ENCODE peak calls at places on chromosomes 13 and 19, in seven cellular contexts. One of them, this sample, is unnamed.

GRCh38 chr19:50322931-50323781 is 6.0 kb downstream of the KCNC3 start:
- DNase-seq in thoracic aorta: no peak
- DNase-seq in upper lobe of left lung: peak; percentile 79
- DNase-seq in breast epithelium: no peak
- DNase-seq in adrenal gland: no peak
- DNase-seq in cardiac muscle cell: no peak
- DNase-seq in PC-3: no peak
- DNase-seq in this sample: no peak

GRCh38 chr19:850221-850978 is 1.7 kb upstream of the ELANE start:
- DNase-seq in thoracic aorta: peak; percentile 61
- DNase-seq in upper lobe of left lung: peak; percentile 92
- DNase-seq in breast epithelium: peak; percentile 92
- DNase-seq in adrenal gland: peak; percentile 96
- DNase-seq in cardiac muscle cell: peak; percentile 100
- DNase-seq in PC-3: peak; percentile 57
- DNase-seq in this sample: peak; percentile 42

GRCh38 chr13:89053418-89053817 is 1382.2 kb downstream of the SLITRK5 start:
- DNase-seq in thoracic aorta: no peak
- DNase-seq in upper lobe of left lung: no peak
- DNase-seq in breast epithelium: no peak
- DNase-seq in adrenal gland: no peak
- DNase-seq in cardiac muscle cell: no peak
- DNase-seq in PC-3: no peak
- DNase-seq in this sample: no peak

GRCh38 chr19:49361438-49362047 is 673 bp downstream of the TEAD2 start:
- DNase-seq in thoracic aorta: no peak
- DNase-seq in upper lobe of left lung: peak; percentile 94
- DNase-seq in breast epithelium: peak; percentile 86
- DNase-seq in adrenal gland: peak; percentile 71
- DNase-seq in cardiac muscle cell: peak; percentile 91
- DNase-seq in PC-3: peak; percentile 80
- DNase-seq in this sample: peak; percentile 67

GRCh38 chr13:99228737-99229691 is 28.4 kb downstream of the UBAC2 start:
- DNase-seq in thoracic aorta: no peak
- DNase-seq in upper lobe of left lung: no peak
- DNase-seq in breast epithelium: no peak
- DNase-seq in adrenal gland: no peak
- DNase-seq in cardiac muscle cell: no peak
- DNase-seq in PC-3: peak; percentile 78
- DNase-seq in this sample: no peak

GRCh38 chr19:5075603-5076002 is 106.7 kb downstream of the KDM4B start:
- DNase-seq in thoracic aorta: no peak
- DNase-seq in upper lobe of left lung: peak; percentile 50
- DNase-seq in breast epithelium: no peak
- DNase-seq in adrenal gland: no peak
- DNase-seq in cardiac muscle cell: no peak
- DNase-seq in PC-3: no peak
- DNase-seq in this sample: no peak

GRCh38 chr13:37627428-37627827 is 28.9 kb upstream of the POSTN start:
- DNase-seq in thoracic aorta: no peak
- DNase-seq in upper lobe of left lung: no peak
- DNase-seq in breast epithelium: no peak
- DNase-seq in adrenal gland: no peak
- DNase-seq in cardiac muscle cell: no peak
- DNase-seq in PC-3: no peak
- DNase-seq in this sample: no peak

GRCh38 chr19:49497047-49497789 is 984 bp downstream of the RPS11 start:
- DNase-seq in thoracic aorta: no peak
- DNase-seq in upper lobe of left lung: no peak
- DNase-seq in breast epithelium: no peak
- DNase-seq in adrenal gland: peak; percentile 77
- DNase-seq in cardiac muscle cell: peak; percentile 63
- DNase-seq in PC-3: peak; percentile 65
- DNase-seq in this sample: peak; percentile 78

GRCh38 chr13:80149757-80150156 is 191.2 kb downstream of the SPRY2 start:
- DNase-seq in thoracic aorta: no peak
- DNase-seq in upper lobe of left lung: no peak
- DNase-seq in breast epithelium: no peak
- DNase-seq in adrenal gland: no peak
- DNase-seq in cardiac muscle cell: no peak
- DNase-seq in PC-3: no peak
- DNase-seq in this sample: no peak

GRCh38 chr19:45608948-45609347 is 6.9 kb upstream of the GPR4 start:
- DNase-seq in thoracic aorta: no peak
- DNase-seq in upper lobe of left lung: no peak
- DNase-seq in breast epithelium: no peak
- DNase-seq in adrenal gland: no peak
- DNase-seq in cardiac muscle cell: no peak
- DNase-seq in PC-3: no peak
- DNase-seq in this sample: no peak

GRCh38 chr19:45601524-45602522 is at the start of gene GPR4:
- DNase-seq in thoracic aorta: no peak
- DNase-seq in upper lobe of left lung: peak; percentile 85
- DNase-seq in breast epithelium: no peak
- DNase-seq in adrenal gland: no peak
- DNase-seq in cardiac muscle cell: peak; percentile 54
- DNase-seq in PC-3: peak; percentile 6
- DNase-seq in this sample: no peak

DNA sequence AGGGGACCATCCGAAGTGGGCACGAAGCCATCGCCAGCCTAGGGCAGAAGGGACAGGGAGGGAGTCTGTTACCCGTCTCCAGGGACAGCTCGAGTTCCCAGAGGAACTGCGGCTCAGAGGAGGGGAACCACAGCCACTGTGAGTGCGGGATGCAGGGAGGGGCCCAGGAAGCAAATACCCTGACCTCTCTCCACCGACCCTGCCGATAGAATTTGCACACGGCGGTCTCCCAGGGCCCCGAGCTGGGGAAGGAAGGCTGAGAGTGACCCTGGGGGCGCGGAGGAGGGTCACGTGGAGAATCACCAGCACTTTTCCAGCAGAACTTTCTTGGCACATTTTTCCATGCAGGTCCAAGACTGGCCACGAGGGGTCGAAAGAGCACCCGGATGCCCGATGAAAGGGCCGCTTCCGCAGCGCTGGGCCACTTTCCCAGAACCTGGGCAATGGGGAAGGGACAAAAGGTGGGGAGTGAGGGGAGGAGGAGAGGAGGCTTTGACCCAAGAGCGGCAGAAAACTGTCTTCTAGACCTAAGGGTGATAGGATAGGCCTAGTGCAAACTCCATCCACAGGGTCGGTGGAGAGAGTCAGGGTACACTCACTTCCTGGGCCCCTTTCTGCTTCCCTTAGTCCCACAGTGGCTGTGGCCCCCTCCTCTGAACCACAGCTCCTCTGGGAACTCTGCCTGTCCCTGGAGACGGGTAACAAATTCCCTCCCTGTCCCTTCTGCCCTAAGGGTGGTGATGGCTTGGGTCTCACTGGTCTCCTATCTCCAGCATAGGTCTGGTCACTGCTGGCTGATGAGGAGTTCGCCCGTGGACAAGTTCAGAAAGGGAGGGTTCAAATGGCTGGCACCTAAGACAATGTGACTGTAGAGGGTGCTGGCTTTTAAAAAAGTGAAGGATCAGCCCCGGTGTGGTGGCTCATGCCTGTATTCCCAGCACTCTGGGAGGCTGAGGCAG is 5.3 kb upstream of the GPR4 start:
- DNase-seq in thoracic aorta: no peak
- DNase-seq in upper lobe of left lung: no peak
- DNase-seq in breast epithelium: peak; percentile 72
- DNase-seq in adrenal gland: peak; percentile 82
- DNase-seq in cardiac muscle cell: peak; percentile 80
- DNase-seq in PC-3: peak; percentile 76
- DNase-seq in this sample: peak; percentile 46
- H3K27ac ChIP-seq in thoracic aorta: no peak overlapping the region
- H3K27ac ChIP-seq in upper lobe of left lung: peak overlapping the region; percentile 34
- H3K27ac ChIP-seq in breast epithelium: peak overlapping the region; percentile 59
- H3K27ac ChIP-seq in adrenal gland: peak overlapping the region; percentile 24
- H3K27ac ChIP-seq in cardiac muscle cell: no peak overlapping the region
- H3K27ac ChIP-seq in PC-3: peak overlapping the region; percentile 11
- H3K27ac ChIP-seq in this sample: no peak overlapping the region

DNA sequence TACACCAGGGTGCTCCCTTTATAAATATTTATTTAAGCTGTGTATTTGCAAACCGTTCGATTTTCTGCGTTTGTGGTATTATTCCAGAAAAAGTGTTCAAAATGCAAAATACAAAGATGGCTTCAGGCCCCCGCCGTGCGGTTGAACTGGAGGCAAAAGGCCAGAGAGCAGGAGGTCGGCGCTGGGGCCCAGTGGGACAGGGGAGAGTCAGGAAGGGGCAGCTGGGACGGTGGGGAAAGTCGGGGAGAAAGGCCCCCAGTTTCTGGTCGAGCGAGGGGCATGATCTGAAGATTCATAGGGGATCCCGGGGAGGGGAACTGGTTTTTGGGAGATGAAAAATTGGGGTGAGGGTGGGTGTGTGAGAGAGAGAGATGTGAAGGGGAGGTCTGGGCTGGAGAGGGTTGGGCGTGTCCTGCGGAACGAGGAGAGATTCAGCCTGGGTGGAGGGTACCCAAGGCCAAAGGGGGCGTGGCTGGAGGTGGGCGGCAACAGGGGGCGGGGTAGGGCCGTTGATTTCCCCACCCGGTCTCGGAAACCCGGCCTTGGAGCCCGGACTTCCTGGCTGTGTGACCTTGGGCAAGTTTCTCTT is 678 bp downstream of the ISOC2 start:
- DNase-seq in thoracic aorta: peak; percentile 42
- DNase-seq in upper lobe of left lung: peak; percentile 93
- DNase-seq in breast epithelium: peak; percentile 82
- DNase-seq in adrenal gland: peak; percentile 91
- DNase-seq in cardiac muscle cell: peak; percentile 96
- DNase-seq in PC-3: peak; percentile 76
- DNase-seq in this sample: peak; percentile 83
- H3K4me1 ChIP-seq in thoracic aorta: peaks cover 20% of the 10 kb centered on the region
- H3K4me1 ChIP-seq in upper lobe of left lung: peaks cover 27% of the 10 kb centered on the region
- H3K4me1 ChIP-seq in breast epithelium: no peaks in the 10 kb centered on the region
- H3K4me1 ChIP-seq in adrenal gland: peaks cover 10% of the 10 kb centered on the region
- H3K4me1 ChIP-seq in cardiac muscle cell: no peaks in the 10 kb centered on the region
- H3K4me1 ChIP-seq in PC-3: peaks cover 13% of the 10 kb centered on the region
- H3K4me1 ChIP-seq in this sample: no peaks in the 10 kb centered on the region

GRCh38 chr19:41940443-41941409 is 12.5 kb upstream of the ERFL start:
- DNase-seq in thoracic aorta: no peak
- DNase-seq in upper lobe of left lung: peak; percentile 83
- DNase-seq in breast epithelium: no peak
- DNase-seq in adrenal gland: no peak
- DNase-seq in cardiac muscle cell: no peak
- DNase-seq in PC-3: no peak
- DNase-seq in this sample: no peak
- TF ChIP-seq CTCF in thoracic aorta: no peak
- TF ChIP-seq CTCF in upper lobe of left lung: no peak
- TF ChIP-seq CTCF in breast epithelium: no peak
- TF ChIP-seq CTCF in adrenal gland: no peak
- TF ChIP-seq CTCF in cardiac muscle cell: no peak
- TF ChIP-seq CTCF in PC-3: no peak
- TF ChIP-seq CTCF in this sample: no peak

GRCh38 chr19:37928527-37929286 is 21.7 kb downstream of the SIPA1L3 start:
- DNase-seq in thoracic aorta: no peak
- DNase-seq in upper lobe of left lung: peak; percentile 34
- DNase-seq in breast epithelium: no peak
- DNase-seq in adrenal gland: no peak
- DNase-seq in cardiac muscle cell: no peak
- DNase-seq in PC-3: no peak
- DNase-seq in this sample: peak; percentile 73
- H3K27ac ChIP-seq in thoracic aorta: no peak overlapping the region
- H3K27ac ChIP-seq in upper lobe of left lung: no peak overlapping the region
- H3K27ac ChIP-seq in breast epithelium: no peak overlapping the region
- H3K27ac ChIP-seq in adrenal gland: no peak overlapping the region
- H3K27ac ChIP-seq in cardiac muscle cell: no peak overlapping the region
- H3K27ac ChIP-seq in PC-3: no peak overlapping the region
- H3K27ac ChIP-seq in this sample: peak overlapping the region; percentile 82

GRCh38 chr13:113816248-113816924 is 47.5 kb downstream of the GAS6 start:
- DNase-seq in thoracic aorta: no peak
- DNase-seq in upper lobe of left lung: peak; percentile 67
- DNase-seq in breast epithelium: no peak
- DNase-seq in adrenal gland: no peak
- DNase-seq in cardiac muscle cell: no peak
- DNase-seq in PC-3: peak; percentile 37
- DNase-seq in this sample: no peak
- H3K4me1 ChIP-seq in thoracic aorta: peaks cover 61% of the 10 kb centered on the region
- H3K4me1 ChIP-seq in upper lobe of left lung: peaks cover 82% of the 10 kb centered on the region
- H3K4me1 ChIP-seq in breast epithelium: peaks cover 27% of the 10 kb centered on the region
- H3K4me1 ChIP-seq in adrenal gland: peaks cover 9% of the 10 kb centered on the region
- H3K4me1 ChIP-seq in cardiac muscle cell: peaks cover 5% of the 10 kb centered on the region
- H3K4me1 ChIP-seq in PC-3: peaks cover 23% of the 10 kb centered on the region
- H3K4me1 ChIP-seq in this sample: peaks cover 31% of the 10 kb centered on the region

GRCh38 chr19:36031308-36031707 is 1.4 kb downstream of the CLIP3 start:
- DNase-seq in thoracic aorta: no peak
- DNase-seq in upper lobe of left lung: no peak
- DNase-seq in breast epithelium: no peak
- DNase-seq in adrenal gland: no peak
- DNase-seq in cardiac muscle cell: no peak
- DNase-seq in PC-3: no peak
- DNase-seq in this sample: no peak

GRCh38 chr19:36028313-36029041 is 4.2 kb downstream of the CLIP3 start:
- DNase-seq in thoracic aorta: no peak
- DNase-seq in upper lobe of left lung: no peak
- DNase-seq in breast epithelium: no peak
- DNase-seq in adrenal gland: no peak
- DNase-seq in cardiac muscle cell: no peak
- DNase-seq in PC-3: no peak
- DNase-seq in this sample: no peak

GRCh38 chr19:36032251-36033104 is at the start of gene CLIP3:
- DNase-seq in thoracic aorta: no peak
- DNase-seq in upper lobe of left lung: peak; percentile 91
- DNase-seq in breast epithelium: no peak
- DNase-seq in adrenal gland: no peak
- DNase-seq in cardiac muscle cell: peak; percentile 84
- DNase-seq in PC-3: no peak
- DNase-seq in this sample: no peak

GRCh38 chr19:36027696-36028095 is 5.0 kb downstream of the CLIP3 start:
- DNase-seq in thoracic aorta: no peak
- DNase-seq in upper lobe of left lung: no peak
- DNase-seq in breast epithelium: no peak
- DNase-seq in adrenal gland: no peak
- DNase-seq in cardiac muscle cell: no peak
- DNase-seq in PC-3: no peak
- DNase-seq in this sample: no peak

DNA sequence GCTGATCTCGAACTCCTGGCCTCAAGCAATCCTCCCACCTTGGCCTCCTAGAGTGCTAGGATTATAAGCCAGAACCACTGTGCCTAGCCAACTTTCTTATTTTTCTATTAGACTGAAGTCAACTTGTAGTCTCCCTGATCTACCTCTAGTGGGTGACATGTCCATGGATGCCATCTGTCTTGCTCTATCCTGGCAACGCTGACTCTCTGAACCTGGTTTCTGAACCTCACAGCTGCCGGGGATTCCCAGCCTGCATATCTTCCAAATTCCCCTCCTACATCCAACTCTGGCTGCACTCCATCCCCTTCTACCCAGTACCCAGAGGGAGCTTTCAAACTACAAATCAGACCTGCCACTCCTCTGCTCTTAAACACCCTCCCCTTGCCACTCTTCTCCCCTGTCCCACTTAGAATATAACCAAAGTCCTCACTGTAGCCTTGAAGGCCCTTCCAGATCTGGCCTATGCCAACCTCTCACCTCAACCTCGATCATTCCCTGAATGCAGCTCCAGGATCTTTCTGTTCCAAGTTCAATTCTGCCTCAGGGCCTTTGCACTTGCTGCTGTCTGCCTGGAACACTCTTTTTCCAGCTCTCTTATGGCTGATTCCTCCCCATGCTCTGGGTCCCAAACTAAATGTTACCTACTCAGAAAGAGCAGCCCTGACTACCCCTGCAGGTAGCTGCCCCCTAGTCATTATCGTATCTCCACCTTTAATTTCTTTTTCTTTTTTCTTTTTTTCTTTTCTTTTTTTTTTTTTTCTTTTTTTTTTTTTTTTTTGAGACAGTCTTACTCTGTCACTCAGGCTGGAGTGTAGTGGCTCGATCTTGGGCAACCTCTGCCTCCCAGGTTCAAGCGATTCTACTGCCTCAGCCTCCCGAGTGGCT is 2.2 kb downstream of the CLIP3 start:
- DNase-seq in thoracic aorta: no peak
- DNase-seq in upper lobe of left lung: no peak
- DNase-seq in breast epithelium: no peak
- DNase-seq in adrenal gland: no peak
- DNase-seq in cardiac muscle cell: peak; percentile 57
- DNase-seq in PC-3: no peak
- DNase-seq in this sample: no peak
- TF ChIP-seq CTCF in thoracic aorta: no peak
- TF ChIP-seq CTCF in upper lobe of left lung: no peak
- TF ChIP-seq CTCF in breast epithelium: no peak
- TF ChIP-seq CTCF in adrenal gland: no peak
- TF ChIP-seq CTCF in cardiac muscle cell: peak; percentile 29
- TF ChIP-seq CTCF in PC-3: peak; percentile 14
- TF ChIP-seq CTCF in this sample: no peak